ENCODE peak calls at places on chromosomes 2 and 18, in four cellular contexts. Z is epithelial cell of prostate, D is aorta, B is IMR-90. P is an unnamed sample.

GRCh38 chr2:159066541-159067156 is 98.2 kb downstream of the TANC1 start:
- DNase-seq in Z (no peak), D (no peak), B (no peak), P (no peak)

GRCh38 chr18:70387018-70387417 is 98.2 kb downstream of the SOCS6 start:
- DNase-seq in Z (no peak), D (no peak), B (no peak), P (no peak)

GRCh38 chr2:24203029-24203786 is 28.4 kb downstream of the FAM228A start:
- DNase-seq in Z (no peak), D (no peak), B (no peak), P (no peak)

GRCh38 chr2:189798312-189799029 is 14.2 kb downstream of the PMS1 start:
- DNase-seq in Z (no peak), D (no peak), B (peak), P (no peak)

GRCh38 chr2:172533687-172534086 is 22.2 kb upstream of the PDK1 start:
- DNase-seq in Z (no peak), D (no peak), B (no peak), P (no peak)

GRCh38 chr2:7860693-7861092 is 821.2 kb upstream of the ID2 start:
- DNase-seq in Z (no peak), D (no peak), B (peak), P (peak)

GRCh38 chr2:17879137-17879912 is 858 bp downstream of the KCNS3 start:
- DNase-seq in Z (peak), D (peak), B (peak), P (peak)

GRCh38 chr2:77193858-77194448 is 328.2 kb downstream of the LRRTM4 start:
- DNase-seq in Z (no peak), D (no peak), B (no peak), P (no peak)

GRCh38 chr2:73998451-73998850 is 13.7 kb downstream of the TET3 start:
- DNase-seq in Z (no peak), D (no peak), B (no peak), P (no peak)

GRCh38 chr2:72118951-72119350 is 28.7 kb downstream of the CYP26B1 start:
- DNase-seq in Z (no peak), D (no peak), B (no peak), P (no peak)

GRCh38 chr2:33322099-33322498 is 154.3 kb upstream of the RASGRP3 start:
- DNase-seq in Z (no peak), D (no peak), B (peak), P (no peak)

GRCh38 chr2:78940998-78941397 is 84.5 kb upstream of the REG3G start:
- DNase-seq in Z (no peak), D (no peak), B (no peak), P (no peak)

GRCh38 chr2:68317971-68318685 is 1.6 kb downstream of the CNRIP1 start:
- DNase-seq in Z (no peak), D (no peak), B (no peak), P (peak)

GRCh38 chr2:129331638-129332037 is 647.8 kb upstream of the RAB6C start:
- DNase-seq in Z (no peak), D (no peak), B (no peak), P (no peak)

GRCh38 chr2:226354434-226354833 is 445.2 kb downstream of the IRS1 start:
- DNase-seq in Z (no peak), D (no peak), B (peak), P (no peak)

GRCh38 chr2:181670632-181671031 is 9.7 kb downstream of the NEUROD1 start:
- DNase-seq in Z (no peak), D (no peak), B (no peak), P (no peak)
- H3K27ac ChIP-seq in Z (no peak), D (no peak), B (no peak), P (no peak)

GRCh38 chr2:197028230-197028629 is 101.7 kb upstream of the PGAP1 start:
- DNase-seq in Z (no peak), D (no peak), B (peak), P (no peak)
- H3K27ac ChIP-seq in Z (no peak), D (no peak), B (no peak), P (no peak)

GRCh38 chr2:179857236-179857635 is 4.2 kb downstream of the ZNF385B start:
- DNase-seq in Z (no peak), D (no peak), B (no peak), P (peak)
- H3K27ac ChIP-seq in Z (no peak), D (no peak), B (no peak), P (no peak)

GRCh38 chr2:201643216-201643651 is at the start of gene TMEM237:
- DNase-seq in Z (no peak), D (peak), B (peak), P (peak)

GRCh38 chr2:201642579-201643215 is 606 bp downstream of the TMEM237 start:
- DNase-seq in Z (peak), D (peak), B (peak), P (peak)

GRCh38 chr2:201647431-201647830 is 4.1 kb upstream of the TMEM237 start:
- DNase-seq in Z (no peak), D (no peak), B (no peak), P (no peak)

GRCh38 chr2:201642086-201642578 is 1.2 kb downstream of the TMEM237 start:
- DNase-seq in Z (no peak), D (peak), B (no peak), P (no peak)

GRCh38 chr2:201644001-201644400 is 698 bp upstream of the TMEM237 start:
- DNase-seq in Z (no peak), D (no peak), B (peak), P (no peak)
- H3K27ac ChIP-seq in Z (peak), D (peak), B (peak), P (peak)

GRCh38 chr18:54192900-54193299 is 31.6 kb downstream of the MBD2 start:
- DNase-seq in Z (peak), D (no peak), B (no peak), P (no peak)

GRCh38 chr18:54191352-54191751 is 33.1 kb downstream of the MBD2 start:
- DNase-seq in Z (no peak), D (no peak), B (no peak), P (no peak)

GRCh38 chr18:54193786-54194185 is 30.7 kb downstream of the MBD2 start:
- DNase-seq in Z (no peak), D (no peak), B (no peak), P (no peak)

GRCh38 chr18:54187372-54187771 is 37.1 kb downstream of the MBD2 start:
- DNase-seq in Z (no peak), D (no peak), B (no peak), P (no peak)

DNA sequence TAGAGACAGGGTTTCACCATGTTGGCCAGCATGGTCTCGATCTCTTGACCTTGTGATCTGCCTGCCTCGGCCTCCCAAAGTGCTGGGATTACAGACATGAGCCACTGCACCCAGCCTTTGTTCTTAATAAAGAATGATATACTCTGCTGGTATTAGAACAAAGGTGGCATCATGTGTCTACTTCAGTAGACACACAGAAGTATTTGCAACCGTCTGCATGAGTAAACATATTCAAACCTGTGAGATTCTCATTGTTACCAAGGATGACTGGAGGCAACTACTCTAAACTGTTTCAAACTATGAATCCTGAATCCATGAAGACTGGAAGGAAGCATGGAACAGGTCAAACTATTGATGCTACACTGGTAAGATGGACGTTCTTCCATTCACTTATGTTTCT is 32.1 kb downstream of the MBD2 start:
- DNase-seq in Z (no peak), D (no peak), B (no peak), P (no peak)
- H3K27ac ChIP-seq in Z (peak), D (no peak), B (no peak), P (no peak)

GRCh38 chr2:230685165-230685560 is 27.5 kb upstream of the CAB39 start:
- DNase-seq in Z (no peak), D (no peak), B (no peak), P (no peak)
- H3K27ac ChIP-seq in Z (peak), D (no peak), B (no peak), P (no peak)

GRCh38 chr2:82796132-82796531 is 1662.9 kb downstream of the SUCLG1 start:
- DNase-seq in Z (no peak), D (no peak), B (no peak), P (no peak)
- H3K27ac ChIP-seq in Z (peak), D (no peak), B (no peak), P (no peak)

DNA sequence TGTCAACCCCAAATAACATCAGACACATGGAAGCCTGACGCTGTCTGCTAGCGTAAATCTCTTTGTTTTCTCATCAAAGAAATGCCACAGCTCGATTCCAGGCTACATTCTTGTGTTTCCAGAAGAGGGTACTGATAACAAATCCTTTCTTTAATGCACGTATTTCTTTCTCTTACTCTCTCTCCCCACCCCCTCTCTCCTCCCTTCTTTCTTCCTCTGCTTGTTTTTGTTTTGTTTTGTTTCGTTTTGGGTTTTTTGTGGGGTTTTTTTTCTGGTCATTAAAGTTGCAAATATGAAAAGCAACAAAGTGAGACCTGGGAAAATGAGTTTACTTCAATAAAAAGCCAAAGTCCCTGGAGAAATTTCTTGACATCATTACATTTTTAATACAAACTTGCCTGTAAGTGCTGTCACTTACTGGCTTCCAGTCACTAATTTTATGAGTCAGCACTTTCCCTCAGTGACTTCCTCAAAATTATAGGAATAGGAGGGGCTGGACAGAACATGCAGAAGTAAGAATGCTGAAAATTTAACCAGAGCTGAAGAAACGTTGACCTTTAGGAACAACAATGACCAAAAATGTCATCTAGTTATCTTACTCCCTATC is 106.7 kb upstream of the NABP1 start:
- DNase-seq in Z (no peak), D (no peak), B (peak), P (peak)
- H3K27ac ChIP-seq in Z (no peak), D (no peak), B (peak), P (peak)

DNA sequence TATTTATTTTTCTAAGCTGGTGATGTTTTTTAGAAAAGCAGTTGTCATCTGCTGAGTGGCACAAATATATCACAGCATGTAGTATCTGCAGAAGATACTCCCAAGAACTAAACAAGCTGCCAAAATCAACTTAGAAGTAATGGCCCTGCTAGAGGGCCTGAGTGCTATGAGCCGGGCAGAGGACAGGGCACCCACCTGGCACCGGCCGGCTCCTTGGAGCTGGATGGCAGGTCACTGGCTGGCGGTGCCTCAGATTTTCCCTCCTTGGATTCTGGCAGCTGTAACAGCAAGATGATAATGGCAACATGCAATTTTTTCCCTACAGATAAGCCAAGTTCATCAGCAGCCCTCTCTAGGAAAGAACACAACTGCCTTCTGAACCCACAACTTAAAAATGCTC is 79.7 kb downstream of the EMILIN2 start:
- DNase-seq in Z (no peak), D (no peak), B (no peak), P (no peak)
- H3K27ac ChIP-seq in Z (no peak), D (no peak), B (no peak), P (no peak)

P was measured in osteoblast.